ENCODE peak calls at places on chromosomes 7 and 10, in ten cellular contexts. Y is Caki2, J is BJ, Q is GM10248, U is kidney epithelial cell, I is T-helper 9 cell, O is nephron progenitor cell, X is fibroblast of mammary gland, Z is posterior vena cava, P is NCI-H1694. G is an unnamed sample.

GRCh38 chr7:30921951-30922401 is 10.3 kb downstream of the AQP1 start:
- DNase-seq in Y (no peak), J (no peak), Q (no peak), U (no peak), I (no peak), O (peak), X (no peak), Z (peak), P (no peak), G (peak)

GRCh38 chr10:52949899-52950298 is 177.3 kb upstream of the MBL2 start:
- DNase-seq in Y (no peak), J (no peak), Q (no peak), U (no peak), I (no peak), O (no peak), X (no peak), Z (no peak), P (no peak), G (no peak)

GRCh38 chr7:150663802-150664494 is 21.6 kb upstream of the GIMAP2 start:
- DNase-seq in Y (no peak), J (no peak), Q (no peak), U (no peak), I (no peak), O (no peak), X (no peak), Z (no peak), P (no peak), G (no peak)

GRCh38 chr10:78756604-78757442 is 311.9 kb upstream of the ZMIZ1 start:
- DNase-seq in Y (peak), J (peak), Q (peak), U (peak), I (no peak), O (no peak), X (peak), Z (peak), P (no peak), G (peak)

GRCh38 chr10:76036410-76036940 is 605.1 kb downstream of the LRMDA start:
- DNase-seq in Y (peak), J (no peak), Q (peak), U (no peak), I (peak), O (peak), X (peak), Z (peak), P (peak), G (peak)

GRCh38 chr7:84085147-84085546 is 109.4 kb downstream of the SEMA3A start:
- DNase-seq in Y (no peak), J (no peak), Q (no peak), U (no peak), I (no peak), O (no peak), X (peak), Z (no peak), P (no peak), G (no peak)

GRCh38 chr7:142654398-142654797 is 94.9 kb upstream of the PRSS1 start:
- DNase-seq in Y (no peak), J (no peak), Q (no peak), U (no peak), I (no peak), O (no peak), X (no peak), Z (no peak), P (no peak), G (no peak)

GRCh38 chr10:106214243-106214642 is 950.3 kb downstream of the SORCS1 start:
- DNase-seq in Y (no peak), J (no peak), Q (no peak), U (no peak), I (no peak), O (no peak), X (no peak), Z (no peak), P (no peak), G (no peak)

GRCh38 chr7:68461430-68461829 is 1136.8 kb upstream of the AUTS2 start:
- DNase-seq in Y (no peak), J (no peak), Q (no peak), U (no peak), I (no peak), O (no peak), X (no peak), Z (no peak), P (no peak), G (no peak)

GRCh38 chr10:11636761-11637166 is 25.3 kb upstream of the USP6NL start:
- DNase-seq in Y (no peak), J (no peak), Q (no peak), U (no peak), I (no peak), O (no peak), X (no peak), Z (no peak), P (no peak), G (no peak)

GRCh38 chr7:6652446-6653011 is 15.4 kb downstream of the ZNF316 start:
- DNase-seq in Y (no peak), J (no peak), Q (no peak), U (no peak), I (no peak), O (no peak), X (no peak), Z (peak), P (no peak), G (peak)

GRCh38 chr7:26843696-26844095 is 20.7 kb downstream of the SKAP2 start:
- DNase-seq in Y (no peak), J (no peak), Q (no peak), U (no peak), I (no peak), O (no peak), X (peak), Z (no peak), P (no peak), G (no peak)

GRCh38 chr10:13238271-13239077 is 4.3 kb upstream of the UCMA start:
- DNase-seq in Y (no peak), J (no peak), Q (no peak), U (no peak), I (no peak), O (no peak), X (no peak), Z (peak), P (no peak), G (no peak)

GRCh38 chr7:129832701-129833227 is 120.0 kb downstream of the UBE2H start:
- DNase-seq in Y (no peak), J (no peak), Q (no peak), U (no peak), I (no peak), O (no peak), X (no peak), Z (no peak), P (no peak), G (no peak)

GRCh38 chr10:52879651-52880050 is 107.1 kb upstream of the MBL2 start:
- DNase-seq in Y (no peak), J (no peak), Q (no peak), U (no peak), I (no peak), O (no peak), X (no peak), Z (no peak), P (no peak), G (no peak)